ENCODE peak calls at places on chromosome 1, in four cellular contexts. B is K562, T is GM12878, O is HepG2. X is an unnamed sample.

GRCh38 chr1:27111771-27112573 is 43.0 kb downstream of the SLC9A1 start:
- DNase-seq in T (no peak), O (peak; percentile 73), B (peak; percentile 78), X (peak; percentile 65)

GRCh38 chr1:44293761-44294315 is 61.2 kb downstream of the ERI3 start:
- DNase-seq in T (no peak), O (no peak), B (no peak), X (no peak)

GRCh38 chr1:219517031-219517430 is 95.9 kb downstream of the ZC3H11B start:
- DNase-seq in T (no peak), O (no peak), B (no peak), X (no peak)

GRCh38 chr1:201598396-201598795 is 59.5 kb downstream of the NAV1 start:
- DNase-seq in O (no peak), T (no peak), B (no peak), X (no peak)

GRCh38 chr1:163535807-163536206 is 214.1 kb downstream of the NUF2 start:
- DNase-seq in O (no peak), T (no peak), B (peak; percentile 10), X (peak; percentile 35)

GRCh38 chr1:45299981-45300668 is 26.6 kb upstream of the HPDL start:
- DNase-seq in O (peak; percentile 80), B (peak; percentile 85), T (no peak), X (peak; percentile 73)

GRCh38 chr1:100834779-100835645 is 59.6 kb downstream of the EXTL2 start:
- DNase-seq in O (peak; percentile 25), T (no peak), B (peak; percentile 43), X (peak; percentile 2)

GRCh38 chr1:84146375-84147032 is 2.4 kb downstream of the PRKACB start:
- DNase-seq in T (no peak), O (no peak), B (no peak), X (peak; percentile 6)

GRCh38 chr1:241702436-241702835 is 50.4 kb downstream of the WDR64 start:
- DNase-seq in T (no peak), O (no peak), B (no peak), X (peak; percentile 17)

GRCh38 chr1:46822248-46822826 is 23.5 kb downstream of the CYP4B1 start:
- DNase-seq in O (no peak), T (no peak), B (no peak), X (no peak)

GRCh38 chr1:143720087-143721023 is 251.4 kb downstream of the FAM72C start:
- DNase-seq in O (no peak), T (no peak), B (peak; percentile 80), X (peak; percentile 35)

GRCh38 chr1:53619811-53620619 is 118.9 kb downstream of the GLIS1 start:
- DNase-seq in B (no peak), T (no peak), O (no peak), X (no peak)

GRCh38 chr1:25817840-25818501 is 1.8 kb upstream of the MTFR1L start:
- DNase-seq in O (peak; percentile 10), B (peak; percentile 67), T (no peak), X (no peak)

GRCh38 chr1:181855380-181855779 is 206.1 kb downstream of the ZNF648 start:
- DNase-seq in B (no peak), T (no peak), O (peak; percentile 6), X (no peak)

GRCh38 chr1:12567288-12567819 is 50.7 kb downstream of the DHRS3 start:
- DNase-seq in O (no peak), B (no peak), T (no peak), X (no peak)
- TF ChIP-seq ESRRA in O (no peak), B (no peak), T (no peak), X (no peak)

DNA sequence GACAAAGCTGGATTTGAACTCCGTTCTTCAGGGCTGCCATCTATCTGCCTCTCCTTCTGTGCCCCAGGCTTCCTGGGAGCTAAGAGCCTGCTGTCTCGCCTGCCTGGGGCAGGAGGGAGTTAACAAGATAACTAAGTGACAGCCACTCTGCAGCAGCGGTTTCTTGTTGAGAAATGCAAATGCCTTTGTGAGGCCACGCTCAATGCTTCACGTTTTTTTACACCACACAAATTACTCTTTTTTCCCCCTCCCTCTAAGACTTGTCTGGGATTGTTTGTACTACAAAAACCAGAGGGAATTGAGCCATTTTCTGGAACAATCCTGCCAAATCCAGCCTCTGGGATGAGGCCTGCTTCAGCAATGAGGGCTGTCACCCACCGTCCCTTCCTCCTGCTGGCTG is 119.5 kb downstream of the ACTL8 start:
- DNase-seq in T (no peak), B (no peak), O (no peak), X (no peak)
- TF ChIP-seq REST in T (no peak), B (no peak), O (no peak), X (no peak)

DNA sequence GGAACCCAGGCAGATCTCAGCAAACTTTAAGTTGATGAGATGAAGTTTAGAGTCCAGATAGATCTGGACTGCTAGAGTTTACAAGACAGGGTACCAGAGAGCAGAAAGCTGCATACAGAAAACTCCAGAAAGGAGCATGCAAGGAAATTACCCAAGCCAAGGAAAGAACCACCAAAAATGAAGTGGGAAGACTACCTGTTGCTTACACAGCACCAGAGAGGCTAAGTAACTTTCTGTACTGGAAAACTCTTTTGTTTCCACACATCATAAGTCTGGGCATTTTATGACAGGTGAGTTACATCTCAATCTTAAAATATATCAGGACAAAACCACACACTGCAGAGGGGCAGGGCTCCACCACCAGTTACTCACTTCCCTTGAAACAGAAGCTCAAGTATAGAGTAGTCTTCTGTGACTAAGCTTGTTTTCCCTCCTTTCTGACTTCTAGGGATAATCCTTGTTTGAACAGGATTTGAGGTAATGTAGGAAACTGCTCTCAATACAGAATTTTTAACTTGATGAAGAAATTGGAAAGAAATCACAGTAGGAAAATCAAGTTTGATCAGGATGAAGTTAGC is 17.4 kb upstream of the GJA9 start:
- DNase-seq in O (no peak), T (no peak), B (no peak), X (no peak)
- TF ChIP-seq ESRRA in O (no peak), T (no peak), B (no peak), X (no peak)

GRCh38 chr1:193229136-193229535 is 42.7 kb upstream of the B3GALT2 start:
- DNase-seq in O (no peak), B (no peak), T (no peak), X (peak; percentile 6)

GRCh38 chr1:193237381-193237978 is 51.1 kb upstream of the B3GALT2 start:
- DNase-seq in T (no peak), O (no peak), B (no peak), X (no peak)

DNA sequence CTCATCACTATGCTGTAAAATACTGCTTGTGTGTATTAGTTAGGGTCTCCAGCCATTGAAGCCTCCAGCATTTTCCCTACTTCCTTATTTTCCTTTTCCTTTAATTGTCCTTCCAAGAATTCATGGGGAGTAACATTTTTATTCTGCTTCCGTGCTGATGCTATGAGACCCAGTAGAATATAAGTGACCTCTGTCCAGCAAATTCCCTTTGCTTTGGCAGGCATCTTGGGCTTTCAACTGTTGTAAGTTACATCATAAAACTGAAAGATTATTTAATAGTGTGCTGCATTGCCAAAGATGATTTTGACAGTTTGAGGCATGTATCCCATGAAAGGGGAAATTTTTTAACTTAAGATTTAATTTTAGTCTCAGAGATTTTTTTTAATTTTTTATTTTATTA is 48.1 kb upstream of the B3GALT2 start:
- DNase-seq in B (no peak), T (no peak), O (no peak), X (no peak)
- TF ChIP-seq REST in B (no peak), T (no peak), O (no peak), X (no peak)

GRCh38 chr1:151147132-151147503 is 687 bp upstream of the SEMA6C start:
- DNase-seq in B (peak; percentile 43), T (no peak), O (no peak), X (no peak)
- TF ChIP-seq ESRRA in B (no peak), T (no peak), O (no peak), X (no peak)

X was measured in A549.